ENCODE peak calls at places on chromosomes 7 and 10, in nine cellular contexts. D is HT1080; P is fibroblast of the aortic adventitia; J is kidney epithelial cell; V is GM19239; I is NCI-H2171 treated with DMSO at 0.1 percent for 48 hours; M is stimulated activated CD4-positive, alpha-beta T cell treated with anti-CD3 and anti-CD28 coated beads, Interleukin-4, amount 100 ng/mL, for 1 hour; X is dorsolateral prefrontal cortex; F is bronchial epithelial cell. A is an unnamed sample.
A peak's percentile ranks its signal among the peaks of the same experiment; 100 is the strongest.

GRCh38 chr10:12915637-12916168 is 85.8 kb downstream of the CCDC3 start:
- DNase-seq in V (no peak), I (no peak), F (no peak), M (no peak), D (no peak), J (no peak), X (no peak), P (no peak), A (no peak)

GRCh38 chr7:137440434-137440830 is 96.9 kb upstream of the PTN start:
- DNase-seq in D (no peak), J (no peak), M (no peak), F (no peak), I (no peak), V (no peak), X (no peak), P (no peak), A (no peak)

GRCh38 chr10:132421377-132422168 is 24.6 kb downstream of the PWWP2B start:
- DNase-seq in V (peak; percentile 82), M (no peak), F (no peak), I (no peak), D (no peak), J (no peak), P (peak; percentile 60), X (no peak), A (peak; percentile 92)

GRCh38 chr7:45680776-45681175 is 106.6 kb downstream of the ADCY1 start:
- DNase-seq in M (no peak), J (no peak), V (no peak), F (no peak), I (no peak), P (no peak), X (peak; percentile 16), D (no peak), A (no peak)

GRCh38 chr7:27547401-27547800 is 115.3 kb downstream of the HIBADH start:
- DNase-seq in M (no peak), X (no peak), D (no peak), P (peak; percentile 48), I (no peak), V (no peak), F (no peak), J (no peak), A (no peak)

GRCh38 chr10:133307776-133308430 is 769 bp downstream of the TUBGCP2 start:
- DNase-seq in D (peak; percentile 68), P (peak; percentile 52), X (peak; percentile 58), I (peak; percentile 66), M (peak; percentile 88), F (peak; percentile 79), V (peak; percentile 71), J (peak; percentile 50), A (peak; percentile 95)

GRCh38 chr10:51092402-51092801 is 18.1 kb downstream of the PRKG1 start:
- DNase-seq in F (peak; percentile 17), J (no peak), P (peak; percentile 83), I (no peak), M (no peak), D (no peak), X (peak; percentile 62), V (no peak), A (peak; percentile 55)

GRCh38 chr7:126574838-126575250 is 677.9 kb downstream of the GRM8 start:
- DNase-seq in J (peak; percentile 51), I (peak; percentile 40), P (peak; percentile 33), V (no peak), X (no peak), F (peak; percentile 93), D (peak; percentile 84), M (no peak), A (no peak)

GRCh38 chr7:100826546-100827329 is 585 bp downstream of the EPHB4 start:
- DNase-seq in D (no peak), X (no peak), I (no peak), P (no peak), J (no peak), F (no peak), V (no peak), M (no peak), A (peak; percentile 49)

GRCh38 chr7:116984917-116985316 is 31.6 kb downstream of the ST7 start:
- DNase-seq in I (peak; percentile 65), D (peak; percentile 20), P (peak; percentile 58), J (no peak), X (no peak), F (peak; percentile 52), M (no peak), V (no peak), A (no peak)

GRCh38 chr10:69492091-69492745 is 41.0 kb downstream of the TSPAN15 start:
- DNase-seq in M (no peak), I (peak; percentile 36), X (peak; percentile 73), D (no peak), F (no peak), P (no peak), J (no peak), V (no peak), A (no peak)

GRCh38 chr10:3622427-3622826 is 162.6 kb downstream of the KLF6 start:
- DNase-seq in V (no peak), M (no peak), X (no peak), D (peak; percentile 3), I (no peak), P (no peak), J (no peak), F (no peak), A (no peak)

GRCh38 chr10:13955426-13955825 is 368.7 kb downstream of the PRPF18 start:
- DNase-seq in F (no peak), I (no peak), P (no peak), V (no peak), J (no peak), X (no peak), M (no peak), D (no peak), A (no peak)

GRCh38 chr10:68562666-68563522 is 2.8 kb downstream of the TET1 start:
- DNase-seq in I (no peak), V (no peak), J (no peak), P (peak; percentile 67), D (no peak), M (no peak), F (peak; percentile 23), X (no peak), A (no peak)

GRCh38 chr7:133140994-133141595 is 59.2 kb upstream of the CHCHD3 start:
- DNase-seq in V (no peak), P (no peak), X (no peak), F (no peak), I (no peak), M (no peak), D (no peak), J (no peak), A (no peak)

GRCh38 chr7:47950714-47951113 is 2.4 kb upstream of the PKD1L1 start:
- DNase-seq in I (no peak), V (no peak), P (no peak), M (no peak), J (no peak), F (peak; percentile 62), X (no peak), D (no peak), A (peak; percentile 66)

GRCh38 chr10:103544657-103545310 is 51.3 kb downstream of the NEURL1 start:
- DNase-seq in F (no peak), P (no peak), V (no peak), D (no peak), X (no peak), J (no peak), M (no peak), I (no peak), A (no peak)

GRCh38 chr7:27166475-27167169 is 1.3 kb upstream of the HOXA9 start:
- DNase-seq in F (no peak), D (peak; percentile 17), P (no peak), M (no peak), V (no peak), X (no peak), J (no peak), I (no peak), A (peak; percentile 24)

GRCh38 chr7:18109762-18110161 is 82.1 kb upstream of the PRPS1L1 start:
- DNase-seq in F (peak; percentile 21), X (no peak), V (no peak), I (no peak), J (no peak), M (no peak), D (no peak), P (peak; percentile 47), A (no peak)

GRCh38 chr10:84375011-84375410 is 46.6 kb downstream of the CCSER2 start:
- DNase-seq in I (peak; percentile 41), V (peak; percentile 4), M (no peak), D (peak; percentile 48), X (no peak), F (peak; percentile 64), P (peak; percentile 81), J (no peak), A (no peak)

GRCh38 chr10:84196083-84196482 is 1.7 kb downstream of the CDHR1 start:
- DNase-seq in J (no peak), I (peak; percentile 50), D (no peak), M (no peak), P (no peak), V (no peak), F (no peak), X (no peak), A (peak; percentile 71)

GRCh38 chr7:27868117-27868516 is 128.2 kb downstream of the TAX1BP1 start:
- DNase-seq in F (peak; percentile 30), D (peak; percentile 52), I (no peak), J (peak; percentile 14), X (no peak), V (no peak), P (no peak), M (no peak), A (no peak)

GRCh38 chr10:84546609-84547008 is 218.2 kb downstream of the CCSER2 start:
- DNase-seq in V (no peak), F (no peak), I (no peak), X (no peak), J (no peak), P (no peak), M (no peak), D (no peak), A (no peak)

GRCh38 chr7:95427123-95427522 is 7.7 kb downstream of the PON2 start:
- DNase-seq in X (no peak), F (no peak), D (no peak), J (no peak), M (no peak), I (no peak), P (no peak), V (no peak), A (no peak)

A was measured in left colon.